ENCODE peak calls at places on chromosomes 11 and 22, in seven cellular contexts. S is HFFc6, F is Caco-2, C is osteoblast, A is choroid plexus epithelial cell, W is GM06990, X is mammary epithelial cell. D is an unnamed sample.

GRCh38 chr11:9735236-9735635 is 71.4 kb downstream of the SWAP70 start:
- DNase-seq in S (no peak), A (no peak), F (no peak), X (no peak), W (no peak), C (no peak), D (no peak)

GRCh38 chr11:58905141-58905715 is 34.1 kb upstream of the GLYATL1 start:
- DNase-seq in S (peak), C (peak), A (peak), F (no peak), X (peak), W (no peak), D (peak)

GRCh38 chr11:64650923-64651523 is 60.0 kb downstream of the SLC22A12 start:
- DNase-seq in S (peak), F (peak), X (no peak), A (peak), W (no peak), C (peak), D (peak)

GRCh38 chr11:104275992-104276391 is 112.0 kb upstream of the PDGFD start:
- DNase-seq in A (peak), X (peak), C (no peak), S (no peak), W (no peak), F (no peak), D (no peak)

GRCh38 chr22:48045369-48045768 is 1282.9 kb downstream of the TBC1D22A start:
- DNase-seq in S (no peak), C (no peak), X (no peak), A (no peak), F (no peak), W (peak), D (no peak)

GRCh38 chr22:37274380-37274862 is 7.9 kb upstream of the CYTH4 start:
- DNase-seq in W (peak), F (no peak), X (no peak), S (no peak), C (no peak), A (no peak), D (no peak)

GRCh38 chr22:43277987-43278601 is 65.1 kb downstream of the SCUBE1 start:
- DNase-seq in S (no peak), F (no peak), W (no peak), A (no peak), C (no peak), X (no peak), D (no peak)

GRCh38 chr11:8252946-8253345 is 10.7 kb downstream of the LMO1 start:
- DNase-seq in W (no peak), F (no peak), S (no peak), X (no peak), A (no peak), C (peak), D (no peak)

GRCh38 chr22:36817429-36817783 is 571 bp upstream of the PVALB start:
- DNase-seq in X (no peak), S (no peak), C (peak), A (no peak), W (no peak), F (no peak), D (no peak)

GRCh38 chr11:553949-554398 is 6.6 kb downstream of the LMNTD2 start:
- DNase-seq in W (no peak), A (no peak), X (no peak), F (no peak), C (no peak), S (no peak), D (no peak)

GRCh38 chr11:554428-554823 is 6.1 kb downstream of the LMNTD2 start:
- DNase-seq in X (no peak), A (no peak), S (no peak), W (no peak), F (peak), C (no peak), D (no peak)

GRCh38 chr11:556175-556699 is 4.3 kb downstream of the LMNTD2 start:
- DNase-seq in X (no peak), A (peak), W (no peak), C (peak), F (no peak), S (no peak), D (no peak)

GRCh38 chr11:555500-556174 is 4.9 kb downstream of the LMNTD2 start:
- DNase-seq in S (no peak), X (no peak), W (no peak), F (no peak), C (no peak), A (no peak), D (no peak)

DNA sequence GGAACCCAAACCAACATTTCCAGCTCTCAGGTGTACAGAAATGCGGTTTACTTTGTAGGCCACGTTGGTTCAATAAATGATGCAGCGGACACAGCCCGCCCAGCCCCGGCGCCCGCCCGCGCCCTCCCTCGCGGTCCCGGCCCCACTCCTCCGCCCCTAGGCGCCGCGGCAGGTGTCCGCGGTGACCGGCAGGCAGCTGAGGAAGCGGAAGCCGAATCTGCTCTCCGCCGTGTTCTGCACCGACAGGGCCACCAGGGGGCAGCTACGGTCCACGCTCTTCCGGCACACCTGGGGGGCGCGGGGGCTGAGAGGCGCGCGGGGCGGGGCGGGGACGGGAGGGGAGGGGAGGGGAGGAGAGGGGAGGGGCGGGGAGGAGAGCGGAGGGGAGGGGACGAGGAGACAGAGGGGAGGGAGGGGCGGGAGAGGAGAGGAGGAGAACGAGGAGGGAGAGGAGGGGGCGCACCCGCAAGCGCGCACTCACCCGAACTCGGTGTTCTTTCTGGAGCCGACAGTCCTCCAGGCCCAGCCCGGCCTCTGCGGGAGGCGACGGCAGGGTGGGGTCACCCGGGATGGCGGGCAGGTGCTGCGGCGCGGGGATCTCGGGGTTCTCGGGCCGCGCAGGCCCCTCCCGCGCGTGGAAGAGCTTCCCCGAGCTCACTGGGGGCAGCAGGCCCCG is 5.6 kb downstream of the LMNTD2 start:
- DNase-seq in A (peak), F (peak), W (peak), S (no peak), C (peak), X (peak), D (no peak)
- TF ChIP-seq CTCF in A (peak), F (peak), W (peak), S (peak), C (peak), X (peak), D (peak)

DNA sequence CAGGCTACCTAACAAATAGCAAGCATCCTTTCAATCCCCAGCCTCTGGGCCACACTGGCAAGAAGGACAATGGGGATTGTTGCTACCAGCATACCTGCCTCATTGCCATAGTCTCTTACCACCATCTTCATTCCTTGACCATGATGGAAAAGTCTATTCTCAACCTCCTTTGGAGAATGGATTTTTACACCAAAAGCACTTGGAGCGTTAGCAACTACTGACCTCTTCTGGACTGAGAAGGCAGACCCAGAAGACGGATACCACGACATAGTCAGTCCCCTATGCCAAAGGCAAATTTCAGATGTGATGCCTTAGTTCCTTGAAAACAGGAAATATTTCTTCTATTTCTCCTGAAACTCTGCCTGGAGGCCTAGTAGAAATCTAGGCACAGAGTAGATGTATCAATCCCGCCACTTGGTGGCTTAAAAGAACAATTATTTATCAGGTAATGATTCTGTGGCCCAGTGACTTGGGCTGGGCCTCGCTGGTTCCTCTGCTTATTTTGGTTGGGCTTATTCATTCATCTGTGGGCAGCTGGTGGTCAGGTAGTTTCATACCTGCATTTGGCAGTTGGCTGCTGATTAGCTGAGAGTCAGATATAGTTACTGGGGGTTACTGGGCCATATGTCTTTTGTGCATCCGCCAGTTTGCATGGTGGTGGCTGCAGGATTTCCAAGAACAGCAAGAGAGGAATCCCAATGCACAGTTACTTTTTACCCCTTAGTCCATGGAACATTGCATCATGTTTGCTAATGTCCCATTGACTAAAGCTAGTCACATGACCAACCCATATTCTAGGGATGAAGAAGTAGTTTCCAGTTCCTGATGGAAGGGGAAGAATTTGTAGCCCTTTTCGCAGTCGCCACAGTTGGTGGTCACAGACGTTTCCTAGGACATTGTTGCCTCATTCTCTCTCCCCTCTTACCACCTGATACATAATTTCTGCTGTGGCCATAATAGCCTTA is 75.2 kb downstream of the DHCR7 start:
- DNase-seq in A (peak), W (peak), C (peak), X (peak), S (peak), F (peak), D (peak)
- TF ChIP-seq CTCF in A (peak), W (peak), C (peak), X (peak), S (peak), F (peak), D (peak)

DNA sequence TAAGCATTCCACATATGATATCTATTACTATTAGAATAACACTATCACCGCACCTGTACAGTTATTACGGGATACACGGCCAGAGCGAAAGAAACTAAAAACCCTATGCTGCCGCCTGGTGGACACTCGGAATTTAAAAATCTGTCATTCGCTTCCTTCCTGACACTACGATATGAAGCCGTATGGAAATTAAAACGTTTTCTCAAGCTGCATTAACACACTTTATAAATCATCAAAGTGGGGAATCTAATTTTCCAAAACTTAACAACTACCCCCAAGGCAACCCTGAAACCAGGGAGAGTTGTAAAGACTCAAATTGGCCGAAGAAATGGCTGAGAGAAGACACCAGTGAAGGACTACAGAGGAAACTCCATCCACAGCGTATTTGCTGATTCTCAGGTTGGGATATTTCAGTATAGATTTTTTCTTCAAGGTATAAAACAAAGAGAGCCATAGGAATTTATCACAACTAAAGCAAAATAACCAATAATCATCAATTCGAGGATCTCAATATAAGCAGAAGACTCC is 1.4 kb downstream of the CCDC73 start:
- DNase-seq in W (no peak), A (peak), F (peak), X (peak), C (peak), S (no peak), D (peak)
- TF ChIP-seq CTCF in W (peak), A (peak), F (peak), X (peak), C (peak), S (peak), D (peak)

GRCh38 chr22:46549565-46549840 is 12.1 kb upstream of the CELSR1 start:
- DNase-seq in C (peak), S (no peak), A (no peak), F (no peak), X (no peak), W (no peak), D (no peak)

GRCh38 chr22:46547179-46547882 is 9.9 kb upstream of the CELSR1 start:
- DNase-seq in A (peak), F (no peak), C (peak), X (peak), S (peak), W (no peak), D (peak)

GRCh38 chr22:46546466-46547178 is 9.2 kb upstream of the CELSR1 start:
- DNase-seq in C (peak), A (peak), F (no peak), W (no peak), S (peak), X (peak), D (peak)

GRCh38 chr22:46549971-46550641 is 12.7 kb upstream of the CELSR1 start:
- DNase-seq in A (no peak), F (no peak), X (no peak), C (peak), W (no peak), S (no peak), D (no peak)

GRCh38 chr22:46547883-46548244 is 10.4 kb upstream of the CELSR1 start:
- DNase-seq in F (no peak), A (peak), C (peak), W (no peak), X (peak), S (peak), D (peak)
- TF ChIP-seq CTCF in F (no peak), A (no peak), C (no peak), W (no peak), X (no peak), S (no peak), D (no peak)

GRCh38 chr11:102317099-102317767 is at the start of gene BIRC3:
- DNase-seq in S (peak), F (peak), C (peak), A (peak), W (peak), X (peak), D (peak)
- TF ChIP-seq CTCF in S (peak), F (peak), C (peak), A (peak), W (peak), X (no peak), D (peak)

GRCh38 chr11:66638177-66639065 is at the start of gene RBM4:
- DNase-seq in W (peak), X (peak), C (peak), F (peak), S (peak), A (peak), D (peak)
- TF ChIP-seq CTCF in W (no peak), X (no peak), C (peak), F (peak), S (peak), A (peak), D (peak)

GRCh38 chr11:69444381-69445130 is 36.9 kb upstream of the LINC01488 start:
- DNase-seq in X (peak), W (no peak), C (peak), F (peak), A (peak), S (peak), D (peak)
- TF ChIP-seq CTCF in X (peak), W (no peak), C (peak), F (peak), A (peak), S (peak), D (peak)

GRCh38 chr11:31487848-31488247 is 21.6 kb downstream of the IMMP1L start:
- DNase-seq in C (peak), F (peak), A (peak), X (peak), W (no peak), S (peak), D (peak)
- TF ChIP-seq CTCF in C (peak), F (peak), A (peak), X (peak), W (peak), S (peak), D (peak)

GRCh38 chr22:19035474-19036228 is 86.6 kb downstream of the DGCR2 start:
- DNase-seq in W (no peak), C (peak), S (no peak), F (peak), A (peak), X (no peak), D (no peak)
- TF ChIP-seq CTCF in W (no peak), C (peak), S (no peak), F (peak), A (peak), X (no peak), D (no peak)